ENCODE peak calls at places on chromosomes 11 and 22, in ten cellular contexts. C is sigmoid colon, G is esophagus squamous epithelium, X is lower leg skin, E is HCT116, U is right lobe of liver, R is adrenal gland, A is heart left ventricle, I is stomach, D is A549. W is an unnamed sample.

GRCh38 chr22:31046591-31047226 is 34.4 kb upstream of the SMTN start:
- DNase-seq in C (peak), G (no peak), X (peak), E (no peak), U (peak), R (peak), A (peak), I (peak), D (no peak), W (peak)

GRCh38 chr11:11243790-11244469 is 109.1 kb downstream of the CSNK2A3 start:
- DNase-seq in C (no peak), G (no peak), X (no peak), E (no peak), U (no peak), R (peak), A (peak), I (no peak), D (peak), W (peak)

GRCh38 chr11:911890-912219 is 1.2 kb upstream of the CHID1 start:
- DNase-seq in C (no peak), G (no peak), X (no peak), E (no peak), U (no peak), R (no peak), A (no peak), I (no peak), D (no peak), W (no peak)

GRCh38 chr11:57699813-57700212 is 12.2 kb downstream of the MED19 start:
- DNase-seq in C (no peak), G (no peak), X (no peak), E (no peak), U (no peak), R (no peak), A (no peak), I (no peak), D (no peak), W (no peak)

GRCh38 chr11:111449696-111450479 is 62.3 kb downstream of the BTG4 start:
- DNase-seq in C (no peak), G (no peak), X (peak), E (no peak), U (no peak), R (no peak), A (no peak), I (no peak), D (no peak), W (no peak)

GRCh38 chr11:118903204-118904015 is 19.7 kb downstream of the CXCR5 start:
- DNase-seq in C (no peak), G (no peak), X (no peak), E (no peak), U (no peak), R (no peak), A (no peak), I (no peak), D (no peak), W (no peak)

GRCh38 chr11:43681543-43681942 is 1.0 kb downstream of the HSD17B12 start:
- DNase-seq in C (no peak), G (no peak), X (no peak), E (no peak), U (no peak), R (no peak), A (no peak), I (no peak), D (peak), W (no peak)

GRCh38 chr11:38543951-38544350 is 1945.9 kb upstream of the RAG2 start:
- DNase-seq in C (no peak), G (no peak), X (no peak), E (no peak), U (no peak), R (no peak), A (no peak), I (no peak), D (no peak), W (no peak)

GRCh38 chr11:129444274-129444673 is 68.6 kb downstream of the BARX2 start:
- DNase-seq in C (no peak), G (no peak), X (no peak), E (no peak), U (no peak), R (no peak), A (no peak), I (no peak), D (no peak), W (no peak)

GRCh38 chr11:69380921-69381581 is 87.1 kb downstream of the MYEOV start:
- DNase-seq in C (peak), G (no peak), X (peak), E (no peak), U (peak), R (no peak), A (no peak), I (peak), D (no peak), W (no peak)

GRCh38 chr11:5593146-5593545 is 3.3 kb upstream of the TRIM6 start:
- DNase-seq in C (no peak), G (no peak), X (no peak), E (no peak), U (no peak), R (no peak), A (no peak), I (no peak), D (no peak), W (no peak)

GRCh38 chr11:116073854-116074837 is 569.9 kb upstream of the CADM1 start:
- DNase-seq in C (no peak), G (no peak), X (peak), E (no peak), U (no peak), R (no peak), A (peak), I (no peak), D (no peak), W (no peak)

GRCh38 chr11:134654161-134654915 is 242.3 kb upstream of the B3GAT1 start:
- DNase-seq in C (peak), G (no peak), X (peak), E (no peak), U (peak), R (no peak), A (no peak), I (peak), D (no peak), W (no peak)

GRCh38 chr11:66333896-66334604 is 2.2 kb downstream of the RIN1 start:
- DNase-seq in C (no peak), G (no peak), X (no peak), E (no peak), U (no peak), R (no peak), A (peak), I (no peak), D (no peak), W (no peak)

GRCh38 chr11:111312076-111312475 is 13.7 kb downstream of the POU2AF3 start:
- DNase-seq in C (no peak), G (no peak), X (no peak), E (no peak), U (no peak), R (no peak), A (no peak), I (peak), D (no peak), W (no peak)

GRCh38 chr11:102497061-102497460 is 33.5 kb downstream of the MMP7 start:
- DNase-seq in C (no peak), G (no peak), X (no peak), E (no peak), U (no peak), R (no peak), A (no peak), I (no peak), D (no peak), W (no peak)

GRCh38 chr11:17939542-17939941 is 73.3 kb downstream of the SERGEF start:
- DNase-seq in C (no peak), G (no peak), X (no peak), E (no peak), U (peak), R (no peak), A (peak), I (no peak), D (no peak), W (no peak)

GRCh38 chr22:30881361-30882180 is 87.0 kb downstream of the MORC2 start:
- DNase-seq in C (no peak), G (no peak), X (no peak), E (no peak), U (peak), R (peak), A (peak), I (peak), D (no peak), W (no peak)

DNA sequence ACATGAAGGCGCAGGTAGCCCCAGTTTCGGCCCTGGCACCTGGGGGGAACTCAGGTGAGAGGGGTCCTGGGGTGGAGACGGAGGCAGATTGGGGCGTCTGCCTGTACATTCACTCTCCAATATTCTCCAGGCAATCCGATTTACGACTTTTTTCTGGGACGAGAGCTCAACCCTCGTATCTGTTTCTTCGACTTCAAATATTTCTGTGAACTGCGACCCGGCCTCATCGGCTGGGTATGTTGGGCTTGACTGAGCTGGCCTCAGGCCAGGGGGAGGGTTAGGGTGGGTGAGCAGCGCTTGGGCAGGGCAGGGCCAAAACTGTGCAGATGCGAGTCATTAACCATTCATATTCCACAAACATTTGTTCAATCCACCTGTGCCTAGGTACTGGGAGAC is 1.7 kb downstream of the TM7SF2 start:
- DNase-seq in C (peak), G (no peak), X (no peak), E (no peak), U (no peak), R (peak), A (peak), I (no peak), D (no peak), W (no peak)
- H3K4me3 ChIP-seq in C (peak), G (peak), X (no peak), E (peak), U (peak), R (peak), A (peak), I (peak), D (no peak), W (no peak)

GRCh38 chr22:28883657-28883916 is 215 bp downstream of the ZNRF3 start:
- DNase-seq in C (no peak), G (no peak), X (no peak), E (no peak), U (no peak), R (no peak), A (no peak), I (no peak), D (no peak), W (no peak)

GRCh38 chr22:28882545-28882877 is 861 bp upstream of the ZNRF3 start:
- DNase-seq in C (peak), G (no peak), X (no peak), E (peak), U (no peak), R (no peak), A (peak), I (no peak), D (no peak), W (no peak)

GRCh38 chr22:28884754-28885375 is 1.5 kb downstream of the ZNRF3 start:
- DNase-seq in C (peak), G (no peak), X (no peak), E (no peak), U (no peak), R (no peak), A (no peak), I (no peak), D (no peak), W (no peak)

GRCh38 chr22:28883917-28884753 is 763 bp downstream of the ZNRF3 start:
- DNase-seq in C (peak), G (no peak), X (peak), E (peak), U (peak), R (peak), A (peak), I (peak), D (peak), W (peak)

DNA sequence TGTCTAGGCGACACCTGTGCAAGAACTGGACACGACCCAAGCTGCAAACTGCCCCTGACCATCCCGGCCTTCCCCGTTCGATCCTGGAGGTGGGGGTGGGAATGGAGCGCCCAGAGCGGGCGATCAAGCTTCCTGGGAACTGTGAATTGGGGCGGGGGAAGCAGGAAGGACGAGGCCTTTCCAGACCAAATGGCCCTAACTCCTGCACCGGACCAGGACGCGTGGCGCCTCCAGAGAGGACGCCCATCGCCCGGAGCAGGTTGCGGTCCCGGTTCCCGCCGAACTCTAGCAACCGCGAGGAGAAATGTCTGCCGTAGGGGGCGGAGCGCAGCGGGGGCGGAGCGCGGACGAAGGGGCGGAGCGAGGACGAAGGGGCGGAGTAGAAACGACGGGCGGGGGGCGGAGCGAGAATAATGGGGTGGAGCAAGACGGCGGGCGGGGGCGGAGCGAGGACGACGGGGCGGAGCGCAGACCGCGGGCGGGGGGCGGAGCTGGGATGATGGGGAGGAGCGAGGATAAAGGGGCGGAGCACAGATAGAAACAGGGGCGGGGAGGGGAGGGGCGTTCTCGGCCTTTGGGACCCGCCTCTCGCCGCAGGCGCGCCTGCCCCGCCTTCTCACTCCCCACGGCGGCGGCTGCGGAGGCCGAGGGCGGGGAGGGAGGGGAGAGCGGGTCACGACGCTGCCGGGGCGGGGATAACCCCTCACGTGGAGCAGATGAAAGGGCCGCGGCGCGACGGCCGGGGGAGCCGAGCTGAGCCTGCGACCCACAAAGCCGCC is at the start of gene ZNRF3:
- DNase-seq in C (peak), G (peak), X (peak), E (peak), U (peak), R (peak), A (peak), I (peak), D (peak), W (peak)
- TF ChIP-seq POLR2A in C (no peak), G (no peak), X (no peak), E (peak), U (no peak), R (peak), A (no peak), I (no peak), D (peak), W (peak)

GRCh38 chr11:78139422-78140391 is at the start of gene ALG8:
- DNase-seq in C (peak), G (peak), X (peak), E (peak), U (peak), R (peak), A (peak), I (peak), D (peak), W (peak)
- TF ChIP-seq CTCF in C (no peak), G (no peak), X (no peak), E (no peak), U (no peak), R (no peak), A (no peak), I (no peak), D (no peak), W (no peak)

GRCh38 chr22:19566599-19567382 is 42.6 kb upstream of the CLDN5 start:
- DNase-seq in C (no peak), G (no peak), X (peak), E (no peak), U (no peak), R (no peak), A (peak), I (no peak), D (no peak), W (no peak)

GRCh38 chr22:19565382-19565902 is 41.2 kb upstream of the CLDN5 start:
- DNase-seq in C (peak), G (no peak), X (peak), E (no peak), U (no peak), R (no peak), A (no peak), I (no peak), D (no peak), W (no peak)

GRCh38 chr22:19565921-19566598 is 41.9 kb upstream of the CLDN5 start:
- DNase-seq in C (peak), G (no peak), X (peak), E (no peak), U (no peak), R (no peak), A (no peak), I (no peak), D (no peak), W (peak)

GRCh38 chr22:19568337-19569311 is 44.4 kb upstream of the CLDN5 start:
- DNase-seq in C (no peak), G (no peak), X (no peak), E (no peak), U (no peak), R (peak), A (peak), I (no peak), D (no peak), W (peak)

GRCh38 chr22:19567383-19568009 is 43.3 kb upstream of the CLDN5 start:
- DNase-seq in C (no peak), G (no peak), X (peak), E (no peak), U (no peak), R (no peak), A (no peak), I (no peak), D (no peak), W (peak)
- H3K4me3 ChIP-seq in C (no peak), G (no peak), X (no peak), E (no peak), U (no peak), R (no peak), A (no peak), I (no peak), D (no peak), W (no peak)

GRCh38 chr11:95088946-95089619 is 563 bp upstream of the ENDOD1 start:
- DNase-seq in C (no peak), G (no peak), X (no peak), E (no peak), U (no peak), R (no peak), A (no peak), I (peak), D (no peak), W (no peak)

GRCh38 chr11:95087171-95087570 is 2.5 kb upstream of the ENDOD1 start:
- DNase-seq in C (no peak), G (no peak), X (no peak), E (no peak), U (no peak), R (no peak), A (no peak), I (no peak), D (no peak), W (no peak)

GRCh38 chr11:95092549-95093324 is 3.1 kb downstream of the ENDOD1 start:
- DNase-seq in C (no peak), G (no peak), X (no peak), E (no peak), U (no peak), R (peak), A (no peak), I (no peak), D (peak), W (peak)

GRCh38 chr11:95091663-95092062 is 2.0 kb downstream of the ENDOD1 start:
- DNase-seq in C (no peak), G (no peak), X (no peak), E (no peak), U (no peak), R (no peak), A (no peak), I (no peak), D (no peak), W (no peak)

GRCh38 chr11:95089620-95090542 is at the start of gene ENDOD1:
- DNase-seq in C (peak), G (peak), X (peak), E (no peak), U (peak), R (peak), A (peak), I (peak), D (peak), W (peak)
- TF ChIP-seq POLR2A in C (peak), G (no peak), X (no peak), E (peak), U (peak), R (peak), A (no peak), I (no peak), D (peak), W (peak)

GRCh38 chr22:49999063-49999900 is 13.3 kb downstream of the IL17REL start:
- DNase-seq in C (no peak), G (no peak), X (peak), E (no peak), U (no peak), R (no peak), A (no peak), I (no peak), D (no peak), W (no peak)

GRCh38 chr22:50002791-50003190 is 9.8 kb downstream of the IL17REL start:
- DNase-seq in C (no peak), G (no peak), X (peak), E (no peak), U (no peak), R (no peak), A (no peak), I (no peak), D (no peak), W (no peak)

GRCh38 chr22:50000587-50001387 is 11.8 kb downstream of the IL17REL start:
- DNase-seq in C (no peak), G (no peak), X (peak), E (no peak), U (peak), R (no peak), A (no peak), I (no peak), D (no peak), W (no peak)

GRCh38 chr22:49999901-50000586 is 12.5 kb downstream of the IL17REL start:
- DNase-seq in C (no peak), G (no peak), X (peak), E (no peak), U (no peak), R (no peak), A (no peak), I (no peak), D (no peak), W (no peak)

GRCh38 chr22:50001388-50002231 is 11.0 kb downstream of the IL17REL start:
- DNase-seq in C (no peak), G (no peak), X (peak), E (no peak), U (no peak), R (no peak), A (no peak), I (no peak), D (no peak), W (no peak)
- TF ChIP-seq CTCF in C (no peak), G (no peak), X (no peak), E (no peak), U (no peak), R (no peak), A (no peak), I (no peak), D (no peak), W (no peak)